ENCODE peak calls at places on chromosomes 6 and 20, in seven cellular contexts. One of them, this sample, is unnamed.

GRCh38 chr6:101114703-101115102 is 233.6 kb upstream of the ASCC3 start:
- DNase-seq in GM12878: no peak
- DNase-seq in iris pigment epithelial cell: peak
- DNase-seq in AG09319: no peak
- DNase-seq in endothelial cell: peak
- DNase-seq in NCI-H1105 treated with DMSO at 0.1 percent for 48 hours: peak
- DNase-seq in psoas muscle: no peak
- DNase-seq in this sample: peak

GRCh38 chr6:23228439-23229024 is 659.2 kb downstream of the HDGFL1 start:
- DNase-seq in AG09319: no peak
- DNase-seq in iris pigment epithelial cell: peak
- DNase-seq in psoas muscle: no peak
- DNase-seq in NCI-H1105 treated with DMSO at 0.1 percent for 48 hours: no peak
- DNase-seq in GM12878: no peak
- DNase-seq in endothelial cell: no peak
- DNase-seq in this sample: no peak

GRCh38 chr6:32075781-32076494 is 33.2 kb downstream of the TNXB start:
- DNase-seq in iris pigment epithelial cell: no peak
- DNase-seq in GM12878: no peak
- DNase-seq in psoas muscle: peak
- DNase-seq in endothelial cell: no peak
- DNase-seq in AG09319: no peak
- DNase-seq in NCI-H1105 treated with DMSO at 0.1 percent for 48 hours: no peak
- DNase-seq in this sample: no peak

GRCh38 chr6:5682530-5682929 is 324.2 kb downstream of the NRN1 start:
- DNase-seq in psoas muscle: no peak
- DNase-seq in AG09319: no peak
- DNase-seq in iris pigment epithelial cell: no peak
- DNase-seq in NCI-H1105 treated with DMSO at 0.1 percent for 48 hours: no peak
- DNase-seq in endothelial cell: no peak
- DNase-seq in GM12878: no peak
- DNase-seq in this sample: no peak

GRCh38 chr6:154479388-154480143 is 30.9 kb downstream of the CNKSR3 start:
- DNase-seq in endothelial cell: no peak
- DNase-seq in GM12878: no peak
- DNase-seq in AG09319: no peak
- DNase-seq in psoas muscle: no peak
- DNase-seq in NCI-H1105 treated with DMSO at 0.1 percent for 48 hours: no peak
- DNase-seq in iris pigment epithelial cell: peak
- DNase-seq in this sample: no peak

GRCh38 chr6:1080453-1081328 is 231.2 kb upstream of the FOXQ1 start:
- DNase-seq in GM12878: no peak
- DNase-seq in AG09319: no peak
- DNase-seq in psoas muscle: no peak
- DNase-seq in iris pigment epithelial cell: no peak
- DNase-seq in NCI-H1105 treated with DMSO at 0.1 percent for 48 hours: no peak
- DNase-seq in endothelial cell: no peak
- DNase-seq in this sample: no peak

GRCh38 chr20:60206259-60206658 is 248.0 kb downstream of the CDH26 start:
- DNase-seq in NCI-H1105 treated with DMSO at 0.1 percent for 48 hours: peak
- DNase-seq in iris pigment epithelial cell: peak
- DNase-seq in AG09319: no peak
- DNase-seq in psoas muscle: no peak
- DNase-seq in GM12878: no peak
- DNase-seq in endothelial cell: peak
- DNase-seq in this sample: peak

GRCh38 chr6:133704371-133704770 is 184.5 kb upstream of the TCF21 start:
- DNase-seq in NCI-H1105 treated with DMSO at 0.1 percent for 48 hours: no peak
- DNase-seq in iris pigment epithelial cell: peak
- DNase-seq in AG09319: no peak
- DNase-seq in psoas muscle: no peak
- DNase-seq in endothelial cell: no peak
- DNase-seq in GM12878: no peak
- DNase-seq in this sample: no peak

GRCh38 chr6:125174626-125175025 is 21.1 kb downstream of the TPD52L1 start:
- DNase-seq in endothelial cell: no peak
- DNase-seq in NCI-H1105 treated with DMSO at 0.1 percent for 48 hours: no peak
- DNase-seq in psoas muscle: no peak
- DNase-seq in GM12878: no peak
- DNase-seq in AG09319: no peak
- DNase-seq in iris pigment epithelial cell: no peak
- DNase-seq in this sample: no peak

GRCh38 chr20:8510808-8511207 is 378.7 kb downstream of the PLCB1 start:
- DNase-seq in NCI-H1105 treated with DMSO at 0.1 percent for 48 hours: no peak
- DNase-seq in endothelial cell: no peak
- DNase-seq in iris pigment epithelial cell: no peak
- DNase-seq in psoas muscle: no peak
- DNase-seq in GM12878: no peak
- DNase-seq in AG09319: no peak
- DNase-seq in this sample: no peak

GRCh38 chr20:36273414-36274247 is 32.5 kb upstream of the DLGAP4 start:
- DNase-seq in NCI-H1105 treated with DMSO at 0.1 percent for 48 hours: peak
- DNase-seq in iris pigment epithelial cell: peak
- DNase-seq in AG09319: no peak
- DNase-seq in psoas muscle: peak
- DNase-seq in endothelial cell: no peak
- DNase-seq in GM12878: no peak
- DNase-seq in this sample: no peak

This sample was measured in iPS-NIHi11.